ENCODE peak calls at places on chromosomes 1 and 21, in seven cellular contexts. Z is BE2C, Y is psoas muscle, V is right lobe of liver, B is tibial artery, Q is neural progenitor cell, R is A549. K is an unnamed sample. For H3K4me1, the result is how much of the 10 kb centered on the place peaks cover.

GRCh38 chr1:6128276-6129081 is 51.6 kb downstream of the CHD5 start:
- DNase-seq in Z (no peak), Y (no peak), V (peak), B (no peak), Q (no peak), R (no peak), K (peak)

GRCh38 chr1:150072959-150073358 is 5.4 kb downstream of the VPS45 start:
- DNase-seq in Z (no peak), Y (no peak), V (no peak), B (no peak), Q (no peak), R (peak), K (no peak)

GRCh38 chr1:167489581-167490340 is 28.6 kb downstream of the CD247 start:
- DNase-seq in Z (no peak), Y (no peak), V (no peak), B (no peak), Q (peak), R (no peak), K (no peak)

GRCh38 chr1:248810727-248811513 is 14.8 kb downstream of the SH3BP5L start:
- DNase-seq in Z (no peak), Y (no peak), V (no peak), B (no peak), Q (no peak), R (no peak), K (no peak)

GRCh38 chr1:169013821-169014220 is 92.7 kb upstream of the ATP1B1 start:
- DNase-seq in Z (no peak), Y (no peak), V (no peak), B (no peak), Q (no peak), R (no peak), K (no peak)

GRCh38 chr1:161954466-161954865 is 69.2 kb downstream of the OLFML2B start:
- DNase-seq in Z (no peak), Y (no peak), V (no peak), B (no peak), Q (no peak), R (no peak), K (no peak)

GRCh38 chr1:179933219-179933618 is 21.4 kb upstream of the CEP350 start:
- DNase-seq in Z (no peak), Y (no peak), V (no peak), B (no peak), Q (no peak), R (no peak), K (no peak)

GRCh38 chr1:225612265-225612664 is 40.7 kb downstream of the ENAH start:
- DNase-seq in Z (no peak), Y (no peak), V (no peak), B (no peak), Q (no peak), R (no peak), K (no peak)

GRCh38 chr1:67619080-67619479 is 65.9 kb upstream of the GADD45A start:
- DNase-seq in Z (no peak), Y (no peak), V (no peak), B (no peak), Q (no peak), R (no peak), K (no peak)

GRCh38 chr1:30336550-30337426 is 386.6 kb downstream of the MATN1 start:
- DNase-seq in Z (no peak), Y (peak), V (no peak), B (peak), Q (no peak), R (no peak), K (no peak)

GRCh38 chr21:42301371-42302291 is 13.6 kb downstream of the TFF3 start:
- DNase-seq in Z (no peak), Y (no peak), V (no peak), B (no peak), Q (no peak), R (no peak), K (no peak)

GRCh38 chr1:209249785-209250441 is 333.6 kb upstream of the CAMK1G start:
- DNase-seq in Z (peak), Y (no peak), V (no peak), B (no peak), Q (no peak), R (no peak), K (no peak)

GRCh38 chr1:43207229-43207853 is 35.2 kb downstream of the CFAP57 start:
- DNase-seq in Z (no peak), Y (no peak), V (no peak), B (no peak), Q (no peak), R (peak), K (no peak)

GRCh38 chr1:162016616-162017015 is 7.1 kb downstream of the OLFML2B start:
- DNase-seq in Z (no peak), Y (no peak), V (no peak), B (no peak), Q (no peak), R (no peak), K (no peak)

GRCh38 chr1:91501527-91501859 is 842 bp downstream of the CDC7 start:
- DNase-seq in Z (no peak), Y (no peak), V (no peak), B (no peak), Q (no peak), R (no peak), K (no peak)

GRCh38 chr21:45228656-45229240 is 58.9 kb downstream of the POFUT2 start:
- DNase-seq in Z (no peak), Y (no peak), V (no peak), B (no peak), Q (no peak), R (no peak), K (no peak)

DNA sequence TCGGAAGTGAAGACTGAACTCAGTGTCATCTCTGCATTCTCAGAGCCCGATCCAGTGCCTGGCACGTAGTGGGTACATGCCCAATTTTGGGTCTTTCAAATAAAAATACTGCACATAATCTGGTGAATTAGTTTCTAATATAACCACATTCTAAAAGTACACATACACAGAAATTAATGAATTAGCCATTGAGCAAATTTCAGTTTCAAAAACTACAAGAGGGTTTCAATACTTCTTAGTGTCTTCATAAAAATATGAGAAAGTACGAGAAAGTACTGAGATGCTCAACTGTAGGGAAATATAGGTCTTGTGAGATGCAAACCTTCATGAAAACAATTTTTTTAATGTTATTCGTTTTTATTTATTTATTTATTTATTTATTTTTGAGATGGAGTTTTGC is 86.9 kb downstream of the SMYD2 start:
- DNase-seq in Z (no peak), Y (no peak), V (no peak), B (no peak), Q (no peak), R (no peak), K (no peak)
- H3K4me3 ChIP-seq in Z (no peak), Y (no peak), V (no peak), B (no peak), Q (no peak), R (no peak), K (no peak)

GRCh38 chr21:34820051-34820450 is 151.3 kb downstream of the CLIC6 start:
- DNase-seq in Z (no peak), Y (no peak), V (no peak), B (no peak), Q (no peak), R (no peak), K (no peak)
- H3K4me1 ChIP-seq in Z (under half), Y (under half), V (under half), B (under half), Q (under half), R (under half), K (under half)

GRCh38 chr1:118184737-118185082 is 318 bp downstream of the SPAG17 start:
- DNase-seq in Z (no peak), Y (no peak), V (no peak), B (no peak), Q (no peak), R (peak), K (no peak)
- H3K4me3 ChIP-seq in Z (peak), Y (peak), V (no peak), B (peak), Q (peak), R (peak), K (peak)

GRCh38 chr1:47181095-47181954 is 8.5 kb downstream of the PDZK1IP1 start:
- DNase-seq in Z (peak), Y (no peak), V (peak), B (peak), Q (no peak), R (no peak), K (peak)

GRCh38 chr1:47180603-47181094 is 9.2 kb downstream of the PDZK1IP1 start:
- DNase-seq in Z (no peak), Y (no peak), V (no peak), B (no peak), Q (no peak), R (no peak), K (peak)

GRCh38 chr1:47182681-47183235 is 7.1 kb downstream of the PDZK1IP1 start:
- DNase-seq in Z (no peak), Y (no peak), V (no peak), B (no peak), Q (no peak), R (no peak), K (peak)

GRCh38 chr1:47183308-47184089 is 6.3 kb downstream of the PDZK1IP1 start:
- DNase-seq in Z (no peak), Y (no peak), V (no peak), B (peak), Q (no peak), R (no peak), K (no peak)

DNA sequence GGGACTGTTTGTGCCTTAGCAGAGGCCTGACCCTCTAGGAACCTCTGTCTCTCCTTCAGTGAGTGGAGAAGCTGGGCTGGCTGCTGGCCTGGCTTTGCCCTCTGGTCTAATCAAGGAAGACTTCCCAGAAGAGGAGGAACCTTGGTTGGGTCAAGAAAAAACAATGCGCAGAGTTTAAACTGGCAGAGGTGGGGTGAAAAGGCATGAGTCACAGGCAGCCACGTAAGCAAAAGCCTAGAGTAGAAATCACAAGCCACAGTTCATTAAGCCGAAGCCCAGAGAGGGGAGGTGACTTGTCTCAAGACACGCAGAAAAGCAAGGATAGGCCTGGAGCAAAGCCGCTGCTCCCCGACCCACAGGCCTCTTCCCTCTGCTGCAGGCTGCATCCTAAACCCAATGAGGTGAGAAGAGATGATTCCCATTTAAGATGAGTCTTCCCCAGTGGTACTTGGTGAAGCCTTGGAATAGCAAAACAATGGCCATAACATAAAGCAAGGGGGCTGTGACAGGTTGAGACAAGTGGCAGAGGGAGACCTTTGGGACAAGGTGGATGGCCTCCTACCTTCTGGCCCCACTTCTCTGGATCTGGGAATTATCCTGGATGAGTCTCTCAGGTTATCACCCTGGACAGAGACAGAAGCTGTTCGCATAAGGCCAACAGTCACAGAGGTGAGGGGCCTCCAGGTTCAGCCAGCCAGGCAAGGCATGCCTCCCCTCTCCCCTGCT is 7.7 kb downstream of the PDZK1IP1 start:
- DNase-seq in Z (no peak), Y (no peak), V (no peak), B (no peak), Q (no peak), R (peak), K (no peak)
- H3K4me1 ChIP-seq in Z (under half), Y (under half), V (under half), B (under half), Q (under half), R (under half), K (under half)

K was measured in upper lobe of right lung.